ENCODE peak calls at places on chromosomes 6 and 20, in seven cellular contexts. K, Q, L, H, N, I and V are unnamed samples.

GRCh38 chr6:152695317-152696043 is 2.2 kb upstream of the MYCT1 start:
- DNase-seq in K (no peak), Q (no peak), L (no peak), H (no peak), N (no peak), I (no peak), V (peak)

GRCh38 chr6:15026832-15027231 is 219.0 kb upstream of the JARID2 start:
- DNase-seq in K (no peak), Q (peak), L (no peak), H (no peak), N (peak), I (no peak), V (no peak)

GRCh38 chr6:144317736-144318135 is 32.6 kb downstream of the UTRN start:
- DNase-seq in K (no peak), Q (peak), L (no peak), H (no peak), N (no peak), I (no peak), V (peak)

GRCh38 chr20:15039088-15039762 is 701.8 kb upstream of the FLRT3 start:
- DNase-seq in K (no peak), Q (no peak), L (no peak), H (no peak), N (no peak), I (no peak), V (no peak)

GRCh38 chr20:48735112-48735511 is 92.7 kb downstream of the PREX1 start:
- DNase-seq in K (no peak), Q (no peak), L (no peak), H (no peak), N (no peak), I (no peak), V (no peak)

GRCh38 chr6:167163476-167164011 is 5.8 kb upstream of the GPR31 start:
- DNase-seq in K (no peak), Q (no peak), L (no peak), H (no peak), N (no peak), I (no peak), V (no peak)

GRCh38 chr6:19052219-19052618 is 665.1 kb downstream of the RNF144B start:
- DNase-seq in K (no peak), Q (peak), L (no peak), H (no peak), N (peak), I (no peak), V (no peak)

GRCh38 chr6:154535146-154535545 is 24.7 kb upstream of the CNKSR3 start:
- DNase-seq in K (no peak), Q (no peak), L (no peak), H (no peak), N (no peak), I (no peak), V (no peak)

GRCh38 chr20:31710423-31711250 is 12.0 kb downstream of the BCL2L1 start:
- DNase-seq in K (no peak), Q (no peak), L (no peak), H (no peak), N (no peak), I (no peak), V (no peak)

GRCh38 chr6:82410151-82410621 is 46.6 kb downstream of the TPBG start:
- DNase-seq in K (no peak), Q (peak), L (no peak), H (peak), N (no peak), I (no peak), V (no peak)

GRCh38 chr6:34888874-34889555 is at the start of gene ANKS1A:
- DNase-seq in K (peak), Q (peak), L (peak), H (peak), N (peak), I (peak), V (peak)

GRCh38 chr20:58046311-58046710 is 182.1 kb downstream of the ANKRD60 start:
- DNase-seq in K (peak), Q (no peak), L (no peak), H (no peak), N (no peak), I (no peak), V (no peak)

GRCh38 chr6:132830236-132830799 is 15.9 kb downstream of the RPS12 start:
- DNase-seq in K (no peak), Q (peak), L (no peak), H (no peak), N (peak), I (no peak), V (peak)

GRCh38 chr20:33843854-33844253 is 32.7 kb downstream of the CHMP4B start:
- DNase-seq in K (peak), Q (peak), L (no peak), H (peak), N (no peak), I (no peak), V (no peak)

GRCh38 chr6:35105078-35105477 is 36.1 kb downstream of the TCP11 start:
- DNase-seq in K (no peak), Q (no peak), L (no peak), H (no peak), N (no peak), I (no peak), V (no peak)

GRCh38 chr20:57097245-57097935 is 169.1 kb downstream of the BMP7 start:
- DNase-seq in K (no peak), Q (no peak), L (no peak), H (no peak), N (no peak), I (no peak), V (no peak)

GRCh38 chr20:25389858-25390537 is 637 bp downstream of the ABHD12 start:
- DNase-seq in K (peak), Q (no peak), L (no peak), H (peak), N (no peak), I (peak), V (peak)

GRCh38 chr6:96015321-96015790 is 418 bp upstream of the FUT9 start:
- DNase-seq in K (no peak), Q (no peak), L (no peak), H (no peak), N (no peak), I (no peak), V (no peak)

GRCh38 chr6:107032051-107032450 is 4.1 kb downstream of the MTRES1 start:
- DNase-seq in K (no peak), Q (no peak), L (no peak), H (no peak), N (no peak), I (no peak), V (peak)

GRCh38 chr6:44411141-44411540 is 23.6 kb downstream of the CDC5L start:
- DNase-seq in K (no peak), Q (peak), L (no peak), H (no peak), N (no peak), I (no peak), V (peak)

GRCh38 chr6:37493047-37493995 is 6.4 kb downstream of the CCDC167 start:
- DNase-seq in K (no peak), Q (no peak), L (no peak), H (no peak), N (no peak), I (no peak), V (no peak)

GRCh38 chr6:38180586-38180985 is 361.1 kb downstream of the ZFAND3 start:
- DNase-seq in K (peak), Q (no peak), L (no peak), H (no peak), N (no peak), I (no peak), V (no peak)

GRCh38 chr20:48278961-48279481 is 493.7 kb upstream of the SULF2 start:
- DNase-seq in K (no peak), Q (peak), L (no peak), H (no peak), N (no peak), I (no peak), V (peak)

GRCh38 chr20:40673442-40673841 is 15.6 kb downstream of the MAFB start:
- DNase-seq in K (no peak), Q (no peak), L (no peak), H (no peak), N (no peak), I (no peak), V (no peak)

GRCh38 chr6:14863896-14864850 is 381.7 kb upstream of the JARID2 start:
- DNase-seq in K (no peak), Q (no peak), L (no peak), H (no peak), N (no peak), I (no peak), V (no peak)

GRCh38 chr6:117776441-117776840 is 101.2 kb downstream of the NUS1 start:
- DNase-seq in K (no peak), Q (peak), L (no peak), H (no peak), N (peak), I (no peak), V (no peak)

GRCh38 chr20:25272223-25273000 is 24.5 kb downstream of the PYGB start:
- DNase-seq in K (no peak), Q (peak), L (no peak), H (no peak), N (no peak), I (no peak), V (no peak)

GRCh38 chr6:20688710-20689500 is 154.6 kb downstream of the CDKAL1 start:
- DNase-seq in K (no peak), Q (peak), L (no peak), H (no peak), N (peak), I (no peak), V (no peak)

GRCh38 chr20:9903048-9903651 is 64.3 kb upstream of the PAK5 start:
- DNase-seq in K (no peak), Q (peak), L (no peak), H (no peak), N (no peak), I (no peak), V (peak)

GRCh38 chr6:56486681-56487080 is 156.0 kb downstream of the DST start:
- DNase-seq in K (no peak), Q (no peak), L (no peak), H (no peak), N (no peak), I (no peak), V (no peak)

GRCh38 chr6:2053691-2054090 is 191.7 kb downstream of the GMDS start:
- DNase-seq in K (no peak), Q (no peak), L (no peak), H (no peak), N (no peak), I (no peak), V (no peak)

GRCh38 chr6:7590918-7591302 is 912 bp downstream of the SNRNP48 start:
- DNase-seq in K (no peak), Q (no peak), L (no peak), H (no peak), N (no peak), I (no peak), V (peak)